ENCODE peak calls at places on chromosomes 5 and 9, in four cellular contexts. V is body of pancreas, L is adipocyte, J is GM12865. D is an unnamed sample.

GRCh38 chr5:173318338-173318737 is 9.9 kb downstream of the STC2 start:
- DNase-seq in V (no peak), L (no peak), J (no peak), D (no peak)

GRCh38 chr9:32500768-32501167 is 25.2 kb downstream of the RIGI start:
- DNase-seq in V (no peak), L (no peak), J (no peak), D (no peak)

GRCh38 chr5:135651156-135651555 is 72.4 kb upstream of the CXCL14 start:
- DNase-seq in L (no peak), J (no peak), V (no peak), D (no peak)

GRCh38 chr5:64149268-64149667 is 16.4 kb upstream of the RNF180 start:
- DNase-seq in V (no peak), J (no peak), L (no peak), D (no peak)

GRCh38 chr5:134948929-134949328 is 18.8 kb upstream of the CATSPER3 start:
- DNase-seq in L (no peak), J (no peak), V (no peak), D (no peak)

GRCh38 chr5:56564451-56565223 is 250.7 kb upstream of the MAP3K1 start:
- DNase-seq in L (peak; percentile 45), V (no peak), J (peak; percentile 24), D (no peak)

GRCh38 chr5:28779161-28779754 is 1740.9 kb upstream of the CDH9 start:
- DNase-seq in L (no peak), J (no peak), V (no peak), D (no peak)

GRCh38 chr5:1792842-1793266 is 6.8 kb downstream of the MRPL36 start:
- DNase-seq in V (no peak), J (peak; percentile 98), L (peak; percentile 20), D (peak; percentile 98)

GRCh38 chr5:4480528-4481404 is 659.4 kb upstream of the ADAMTS16 start:
- DNase-seq in J (no peak), L (no peak), V (no peak), D (no peak)

GRCh38 chr9:7053903-7054302 is 296.1 kb downstream of the KDM4C start:
- DNase-seq in L (no peak), J (no peak), V (no peak), D (no peak)

GRCh38 chr5:125612356-125613149 is 810.7 kb upstream of the GRAMD2B start:
- DNase-seq in J (no peak), L (peak; percentile 14), V (peak; percentile 57), D (no peak)

GRCh38 chr5:84255318-84255717 is 129.4 kb downstream of the EDIL3 start:
- DNase-seq in V (no peak), L (peak; percentile 63), J (peak; percentile 7), D (peak; percentile 11)

GRCh38 chr5:128519830-128520229 is 18.2 kb downstream of the FBN2 start:
- DNase-seq in L (no peak), V (no peak), J (no peak), D (no peak)

GRCh38 chr5:65062684-65063083 is 294.0 kb downstream of the CWC27 start:
- DNase-seq in L (peak; percentile 95), J (no peak), V (peak; percentile 21), D (no peak)

GRCh38 chr5:147752033-147752432 is 30.5 kb downstream of the JAKMIP2 start:
- DNase-seq in L (no peak), V (no peak), J (no peak), D (no peak)

GRCh38 chr5:219492-219891 is 1.4 kb downstream of the SDHA start:
- DNase-seq in V (no peak), J (peak; percentile 26), L (peak; percentile 60), D (peak; percentile 22)

GRCh38 chr5:135490245-135491037 is 38.3 kb upstream of the TIFAB start:
- DNase-seq in L (no peak), V (no peak), J (no peak), D (no peak)

GRCh38 chr5:126263567-126264173 is 159.5 kb upstream of the GRAMD2B start:
- DNase-seq in V (no peak), L (no peak), J (no peak), D (no peak)

GRCh38 chr9:133969681-133970580 is 22.2 kb downstream of the VAV2 start:
- DNase-seq in L (no peak), J (no peak), V (peak; percentile 12), D (no peak)

GRCh38 chr9:117703538-117703937 is 665 bp upstream of the TLR4 start:
- DNase-seq in V (no peak), L (peak; percentile 48), J (no peak), D (no peak)
- H3K4me3 ChIP-seq in V (no peak overlapping the region), L (peak overlapping the region; percentile 88), J (no peak overlapping the region), D (no peak overlapping the region)

DNA sequence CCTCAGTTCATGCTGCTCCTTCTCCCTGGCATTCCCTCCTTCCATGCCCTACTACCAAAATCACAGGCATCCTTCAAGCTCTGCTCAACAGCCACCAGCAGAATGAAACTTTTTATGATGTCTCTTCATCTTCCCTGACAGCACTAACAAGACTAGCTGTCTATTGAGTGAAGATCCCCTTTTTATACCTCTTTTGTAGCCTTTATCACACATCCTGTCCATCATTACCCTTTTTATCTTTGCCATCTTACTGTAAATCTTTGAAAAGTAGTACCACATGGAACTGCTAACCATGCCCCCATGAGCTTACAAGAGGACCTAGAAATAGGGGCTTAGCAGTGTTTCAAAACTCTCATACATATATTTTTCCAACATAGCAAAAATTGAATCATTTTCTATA is 10.8 kb upstream of the ADRB2 start:
- DNase-seq in V (no peak), L (no peak), J (no peak), D (no peak)
- H3K4me3 ChIP-seq in V (no peak overlapping the region), L (no peak overlapping the region), J (no peak overlapping the region), D (no peak overlapping the region)

GRCh38 chr5:170348069-170348702 is 41.0 kb downstream of the KCNMB1 start:
- DNase-seq in V (no peak), L (no peak), J (no peak), D (no peak)

GRCh38 chr5:170357853-170358497 is 31.2 kb downstream of the KCNMB1 start:
- DNase-seq in J (no peak), L (no peak), V (peak; percentile 26), D (no peak)

GRCh38 chr5:170355601-170356098 is 33.5 kb downstream of the KCNMB1 start:
- DNase-seq in V (peak; percentile 59), J (no peak), L (no peak), D (no peak)

GRCh38 chr5:170353011-170353890 is 35.9 kb downstream of the KCNMB1 start:
- DNase-seq in V (no peak), J (no peak), L (no peak), D (no peak)

GRCh38 chr5:170353946-170354345 is 35.2 kb downstream of the KCNMB1 start:
- DNase-seq in V (no peak), L (no peak), J (no peak), D (no peak)
- H3K4me3 ChIP-seq in V (no peak overlapping the region), L (no peak overlapping the region), J (no peak overlapping the region), D (no peak overlapping the region)

GRCh38 chr9:75086443-75087278 is 1.3 kb downstream of the NMRK1 start:
- DNase-seq in V (peak; percentile 44), J (no peak), L (no peak), D (no peak)

GRCh38 chr9:75084081-75084672 is 3.8 kb downstream of the NMRK1 start:
- DNase-seq in L (no peak), V (no peak), J (no peak), D (no peak)

GRCh38 chr9:75083188-75083976 is 4.6 kb downstream of the NMRK1 start:
- DNase-seq in V (peak; percentile 64), J (no peak), L (no peak), D (no peak)

GRCh38 chr9:75087279-75087823 is 604 bp downstream of the NMRK1 start:
- DNase-seq in J (peak; percentile 72), V (peak; percentile 63), L (peak; percentile 72), D (peak; percentile 37)

GRCh38 chr9:75085640-75086039 is 2.3 kb downstream of the NMRK1 start:
- DNase-seq in J (no peak), V (no peak), L (no peak), D (no peak)
- H3K4me3 ChIP-seq in J (no peak overlapping the region), V (no peak overlapping the region), L (no peak overlapping the region), D (no peak overlapping the region)

GRCh38 chr5:90901263-90901662 is 342.7 kb downstream of the ADGRV1 start:
- DNase-seq in V (no peak), J (no peak), L (no peak), D (no peak)

GRCh38 chr5:90899014-90899604 is 340.5 kb downstream of the ADGRV1 start:
- DNase-seq in L (no peak), V (peak; percentile 20), J (no peak), D (no peak)

GRCh38 chr5:90898330-90899013 is 339.9 kb downstream of the ADGRV1 start:
- DNase-seq in L (no peak), J (no peak), V (no peak), D (no peak)

GRCh38 chr5:90902681-90903386 is 344.2 kb downstream of the ADGRV1 start:
- DNase-seq in V (no peak), L (no peak), J (no peak), D (no peak)

DNA sequence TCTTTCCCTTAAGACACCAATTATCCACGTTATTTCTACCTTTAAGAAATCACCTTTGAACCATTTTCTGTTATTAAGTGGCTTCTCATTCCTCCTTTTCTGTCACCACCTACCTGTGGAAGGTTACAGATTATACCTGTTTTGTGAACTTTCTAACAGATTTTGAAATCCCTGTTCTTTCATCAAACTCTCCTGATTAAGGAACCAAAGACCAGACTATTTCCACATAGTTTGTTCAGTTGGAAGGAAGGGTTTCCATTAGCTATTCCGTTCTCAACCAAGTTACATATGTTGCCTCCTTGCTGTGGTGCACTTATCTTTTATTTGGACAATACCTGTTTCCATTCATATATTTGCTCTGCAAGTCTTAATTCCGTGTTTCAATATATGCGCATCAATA is 343.6 kb downstream of the ADGRV1 start:
- DNase-seq in V (no peak), J (no peak), L (no peak), D (no peak)
- H3K4me3 ChIP-seq in V (no peak overlapping the region), J (no peak overlapping the region), L (no peak overlapping the region), D (no peak overlapping the region)

GRCh38 chr5:116564756-116565593 is 9.6 kb downstream of the SEMA6A start:
- DNase-seq in V (no peak), J (no peak), L (no peak), D (no peak)

GRCh38 chr5:116564322-116564721 is 10.3 kb downstream of the SEMA6A start:
- DNase-seq in J (no peak), V (no peak), L (no peak), D (no peak)

GRCh38 chr5:116562669-116563068 is 12.0 kb downstream of the SEMA6A start:
- DNase-seq in J (no peak), V (no peak), L (no peak), D (no peak)

GRCh38 chr5:116561658-116562057 is 13.0 kb downstream of the SEMA6A start:
- DNase-seq in V (no peak), L (no peak), J (no peak), D (no peak)

GRCh38 chr5:116563909-116564308 is 10.7 kb downstream of the SEMA6A start:
- DNase-seq in J (no peak), V (no peak), L (no peak), D (no peak)
- H3K4me3 ChIP-seq in J (no peak overlapping the region), V (no peak overlapping the region), L (no peak overlapping the region), D (no peak overlapping the region)